ENCODE peak calls at places on chromosomes 7 and 10, in four cellular contexts. One of them, this sample, is unnamed. For H3K4me1, the result is how much of the 10 kb centered on the place peaks cover.

GRCh38 chr10:43259248-43259980 is 7.5 kb downstream of the RASGEF1A start:
- DNase-seq in GM23248: no peak
- DNase-seq in CD8-positive, alpha-beta memory T cell: no peak
- DNase-seq in A673: no peak
- DNase-seq in this sample: no peak

GRCh38 chr7:67525588-67525987 is 529.0 kb downstream of the TYW1 start:
- DNase-seq in A673: no peak
- DNase-seq in CD8-positive, alpha-beta memory T cell: no peak
- DNase-seq in GM23248: no peak
- DNase-seq in this sample: no peak

GRCh38 chr10:65570143-65571010 is 1355.5 kb upstream of the LRRTM3 start:
- DNase-seq in GM23248: no peak
- DNase-seq in CD8-positive, alpha-beta memory T cell: no peak
- DNase-seq in A673: peak
- DNase-seq in this sample: peak

GRCh38 chr7:36945612-36946400 is 221.5 kb upstream of the AOAH start:
- DNase-seq in A673: no peak
- DNase-seq in CD8-positive, alpha-beta memory T cell: no peak
- DNase-seq in GM23248: no peak
- DNase-seq in this sample: no peak

GRCh38 chr10:61835069-61835908 is 66.2 kb upstream of the ARID5B start:
- DNase-seq in A673: peak
- DNase-seq in CD8-positive, alpha-beta memory T cell: no peak
- DNase-seq in GM23248: peak
- DNase-seq in this sample: no peak

GRCh38 chr7:51647931-51648351 is 331.3 kb upstream of the COBL start:
- DNase-seq in CD8-positive, alpha-beta memory T cell: no peak
- DNase-seq in A673: no peak
- DNase-seq in GM23248: no peak
- DNase-seq in this sample: no peak

GRCh38 chr7:140003913-140004382 is 58.8 kb downstream of the PARP12 start:
- DNase-seq in GM23248: peak
- DNase-seq in A673: peak
- DNase-seq in CD8-positive, alpha-beta memory T cell: no peak
- DNase-seq in this sample: peak

GRCh38 chr7:151246161-151247015 is 2.1 kb downstream of the SMARCD3 start:
- DNase-seq in A673: no peak
- DNase-seq in GM23248: peak
- DNase-seq in CD8-positive, alpha-beta memory T cell: no peak
- DNase-seq in this sample: no peak

GRCh38 chr7:24865994-24866615 is 108.8 kb upstream of the GSDME start:
- DNase-seq in GM23248: no peak
- DNase-seq in A673: no peak
- DNase-seq in CD8-positive, alpha-beta memory T cell: no peak
- DNase-seq in this sample: no peak

GRCh38 chr7:6227294-6227846 is 45.1 kb downstream of the CYTH3 start:
- DNase-seq in CD8-positive, alpha-beta memory T cell: no peak
- DNase-seq in A673: peak
- DNase-seq in GM23248: peak
- DNase-seq in this sample: no peak

GRCh38 chr7:23261843-23262452 is 15.4 kb downstream of the GPNMB start:
- DNase-seq in A673: peak
- DNase-seq in GM23248: peak
- DNase-seq in CD8-positive, alpha-beta memory T cell: peak
- DNase-seq in this sample: no peak

GRCh38 chr10:96721207-96721572 is 876 bp upstream of the PIK3AP1 start:
- DNase-seq in CD8-positive, alpha-beta memory T cell: no peak
- DNase-seq in A673: no peak
- DNase-seq in GM23248: no peak
- DNase-seq in this sample: no peak

GRCh38 chr7:120274899-120275298 is 1.9 kb downstream of the KCND2 start:
- DNase-seq in GM23248: no peak
- DNase-seq in CD8-positive, alpha-beta memory T cell: no peak
- DNase-seq in A673: no peak
- DNase-seq in this sample: no peak

GRCh38 chr10:21499910-21500577 is 25.4 kb downstream of the SKIDA1 start:
- DNase-seq in GM23248: no peak
- DNase-seq in A673: no peak
- DNase-seq in CD8-positive, alpha-beta memory T cell: no peak
- DNase-seq in this sample: no peak

GRCh38 chr10:14712991-14713422 is 61.7 kb downstream of the FAM107B start:
- DNase-seq in GM23248: no peak
- DNase-seq in A673: no peak
- DNase-seq in CD8-positive, alpha-beta memory T cell: no peak
- DNase-seq in this sample: no peak

GRCh38 chr7:70698219-70698832 is 433.6 kb upstream of the GALNT17 start:
- DNase-seq in A673: peak
- DNase-seq in CD8-positive, alpha-beta memory T cell: peak
- DNase-seq in GM23248: peak
- DNase-seq in this sample: no peak

GRCh38 chr7:143205560-143206293 is 16.1 kb upstream of the TAS2R40 start:
- DNase-seq in A673: no peak
- DNase-seq in GM23248: no peak
- DNase-seq in CD8-positive, alpha-beta memory T cell: no peak
- DNase-seq in this sample: no peak

GRCh38 chr10:95693331-95693667 is 428 bp downstream of the TCTN3 start:
- DNase-seq in A673: peak
- DNase-seq in CD8-positive, alpha-beta memory T cell: no peak
- DNase-seq in GM23248: no peak
- DNase-seq in this sample: no peak

GRCh38 chr7:20906791-20907190 is 120.1 kb upstream of the SP8 start:
- DNase-seq in GM23248: no peak
- DNase-seq in A673: no peak
- DNase-seq in CD8-positive, alpha-beta memory T cell: no peak
- DNase-seq in this sample: no peak

GRCh38 chr10:72027498-72027897 is 60.9 kb downstream of the SPOCK2 start:
- DNase-seq in CD8-positive, alpha-beta memory T cell: no peak
- DNase-seq in GM23248: no peak
- DNase-seq in A673: no peak
- DNase-seq in this sample: no peak

GRCh38 chr10:33413093-33413442 is 78.6 kb upstream of the NRP1 start:
- DNase-seq in A673: no peak
- DNase-seq in GM23248: no peak
- DNase-seq in CD8-positive, alpha-beta memory T cell: no peak
- DNase-seq in this sample: no peak

GRCh38 chr7:38524786-38525185 is 106.4 kb downstream of the AMPH start:
- DNase-seq in GM23248: peak
- DNase-seq in A673: no peak
- DNase-seq in CD8-positive, alpha-beta memory T cell: no peak
- DNase-seq in this sample: no peak

GRCh38 chr10:106217627-106218026 is 946.9 kb downstream of the SORCS1 start:
- DNase-seq in A673: no peak
- DNase-seq in CD8-positive, alpha-beta memory T cell: no peak
- DNase-seq in GM23248: no peak
- DNase-seq in this sample: no peak

GRCh38 chr10:42638821-42639270 is 476 bp upstream of the ZNF33B start:
- DNase-seq in GM23248: no peak
- DNase-seq in CD8-positive, alpha-beta memory T cell: no peak
- DNase-seq in A673: no peak
- DNase-seq in this sample: no peak

GRCh38 chr7:22008011-22008410 is 62.3 kb upstream of the CDCA7L start:
- DNase-seq in GM23248: no peak
- DNase-seq in A673: no peak
- DNase-seq in CD8-positive, alpha-beta memory T cell: no peak
- DNase-seq in this sample: no peak

GRCh38 chr10:101760510-101760909 is 15.4 kb downstream of the FGF8 start:
- DNase-seq in CD8-positive, alpha-beta memory T cell: no peak
- DNase-seq in A673: no peak
- DNase-seq in GM23248: no peak
- DNase-seq in this sample: peak

GRCh38 chr7:39083781-39084180 is 106.1 kb downstream of the POU6F2 start:
- DNase-seq in A673: no peak
- DNase-seq in CD8-positive, alpha-beta memory T cell: no peak
- DNase-seq in GM23248: no peak
- DNase-seq in this sample: no peak

GRCh38 chr7:118755067-118755625 is 530.6 kb downstream of the ANKRD7 start:
- DNase-seq in GM23248: no peak
- DNase-seq in A673: no peak
- DNase-seq in CD8-positive, alpha-beta memory T cell: no peak
- DNase-seq in this sample: no peak

GRCh38 chr10:69451784-69452251 is 553 bp downstream of the TSPAN15 start:
- DNase-seq in A673: no peak
- DNase-seq in CD8-positive, alpha-beta memory T cell: no peak
- DNase-seq in GM23248: no peak
- DNase-seq in this sample: peak

GRCh38 chr10:5143137-5143536 is 41.8 kb downstream of the AKR1C8 start:
- DNase-seq in GM23248: no peak
- DNase-seq in A673: no peak
- DNase-seq in CD8-positive, alpha-beta memory T cell: no peak
- DNase-seq in this sample: no peak

GRCh38 chr7:38463277-38464224 is 167.6 kb downstream of the AMPH start:
- DNase-seq in A673: peak
- DNase-seq in CD8-positive, alpha-beta memory T cell: peak
- DNase-seq in GM23248: peak
- DNase-seq in this sample: peak

GRCh38 chr7:3188946-3189345 is 112.1 kb upstream of the SDK1 start:
- DNase-seq in CD8-positive, alpha-beta memory T cell: no peak
- DNase-seq in A673: no peak
- DNase-seq in GM23248: no peak
- DNase-seq in this sample: no peak

GRCh38 chr10:71621783-71622526 is 97.6 kb downstream of the C10orf105 start:
- DNase-seq in A673: no peak
- DNase-seq in GM23248: peak
- DNase-seq in CD8-positive, alpha-beta memory T cell: no peak
- DNase-seq in this sample: no peak

GRCh38 chr10:72243822-72244437 is 27.9 kb upstream of the ASCC1 start:
- DNase-seq in A673: peak
- DNase-seq in GM23248: peak
- DNase-seq in CD8-positive, alpha-beta memory T cell: no peak
- DNase-seq in this sample: no peak

GRCh38 chr10:119303886-119304285 is 96.5 kb downstream of the GRK5 start:
- DNase-seq in CD8-positive, alpha-beta memory T cell: no peak
- DNase-seq in A673: no peak
- DNase-seq in GM23248: peak
- DNase-seq in this sample: no peak
- H3K4me1 ChIP-seq in CD8-positive, alpha-beta memory T cell: half or more
- H3K4me1 ChIP-seq in A673: under half
- H3K4me1 ChIP-seq in GM23248: under half
- H3K4me1 ChIP-seq in this sample: under half

GRCh38 chr7:116552616-116553015 is 27.8 kb downstream of the CAV1 start:
- DNase-seq in CD8-positive, alpha-beta memory T cell: no peak
- DNase-seq in GM23248: peak
- DNase-seq in A673: peak
- DNase-seq in this sample: no peak
- H3K4me1 ChIP-seq in CD8-positive, alpha-beta memory T cell: under half
- H3K4me1 ChIP-seq in GM23248: half or more
- H3K4me1 ChIP-seq in A673: half or more
- H3K4me1 ChIP-seq in this sample: under half

GRCh38 chr10:110357871-110358270 is 53.2 kb upstream of the SMNDC1 start:
- DNase-seq in CD8-positive, alpha-beta memory T cell: no peak
- DNase-seq in GM23248: no peak
- DNase-seq in A673: no peak
- DNase-seq in this sample: no peak
- H3K4me1 ChIP-seq in CD8-positive, alpha-beta memory T cell: under half
- H3K4me1 ChIP-seq in GM23248: under half
- H3K4me1 ChIP-seq in A673: under half
- H3K4me1 ChIP-seq in this sample: under half

GRCh38 chr10:110508806-110509544 is 11.3 kb downstream of the DUSP5 start:
- DNase-seq in CD8-positive, alpha-beta memory T cell: no peak
- DNase-seq in A673: peak
- DNase-seq in GM23248: no peak
- DNase-seq in this sample: no peak

GRCh38 chr10:110510730-110511129 is 13.0 kb downstream of the DUSP5 start:
- DNase-seq in GM23248: no peak
- DNase-seq in CD8-positive, alpha-beta memory T cell: no peak
- DNase-seq in A673: no peak
- DNase-seq in this sample: no peak

GRCh38 chr10:110508389-110508788 is 10.7 kb downstream of the DUSP5 start:
- DNase-seq in GM23248: no peak
- DNase-seq in CD8-positive, alpha-beta memory T cell: no peak
- DNase-seq in A673: no peak
- DNase-seq in this sample: no peak

GRCh38 chr10:110510086-110510485 is 12.4 kb downstream of the DUSP5 start:
- DNase-seq in CD8-positive, alpha-beta memory T cell: no peak
- DNase-seq in GM23248: no peak
- DNase-seq in A673: no peak
- DNase-seq in this sample: no peak

DNA sequence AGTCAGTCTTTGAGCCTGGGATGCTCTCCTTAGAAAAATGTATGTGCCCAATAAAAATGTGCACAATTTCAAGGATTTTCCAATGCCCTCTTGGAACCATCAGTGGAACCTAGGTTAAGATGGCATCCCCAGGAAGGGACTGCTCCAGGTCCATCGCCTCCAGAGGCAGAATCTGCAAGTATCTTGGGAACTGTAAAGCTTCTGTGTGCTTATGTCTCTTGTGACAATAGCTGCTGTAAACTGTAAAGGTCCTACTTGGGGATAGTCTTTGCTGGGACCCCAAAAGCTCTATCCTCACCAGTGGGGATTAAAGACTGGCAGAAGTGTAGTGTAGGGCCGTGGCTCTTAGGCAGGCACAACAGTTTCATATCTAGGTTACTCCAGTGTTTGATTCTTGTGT is 11.9 kb downstream of the DUSP5 start:
- DNase-seq in A673: no peak
- DNase-seq in CD8-positive, alpha-beta memory T cell: no peak
- DNase-seq in GM23248: no peak
- DNase-seq in this sample: no peak
- H3K4me1 ChIP-seq in A673: under half
- H3K4me1 ChIP-seq in CD8-positive, alpha-beta memory T cell: under half
- H3K4me1 ChIP-seq in GM23248: under half
- H3K4me1 ChIP-seq in this sample: under half

GRCh38 chr7:44918029-44918428 is 32.7 kb upstream of the PURB start:
- DNase-seq in A673: no peak
- DNase-seq in GM23248: no peak
- DNase-seq in CD8-positive, alpha-beta memory T cell: no peak
- DNase-seq in this sample: no peak
- H3K4me1 ChIP-seq in A673: under half
- H3K4me1 ChIP-seq in GM23248: under half
- H3K4me1 ChIP-seq in CD8-positive, alpha-beta memory T cell: under half
- H3K4me1 ChIP-seq in this sample: under half

GRCh38 chr7:149866139-149866785 is 7.5 kb upstream of the ATP6V0E2 start:
- DNase-seq in CD8-positive, alpha-beta memory T cell: no peak
- DNase-seq in A673: no peak
- DNase-seq in GM23248: no peak
- DNase-seq in this sample: no peak

GRCh38 chr7:149863500-149863899 is 10.3 kb upstream of the ATP6V0E2 start:
- DNase-seq in GM23248: no peak
- DNase-seq in A673: no peak
- DNase-seq in CD8-positive, alpha-beta memory T cell: no peak
- DNase-seq in this sample: no peak

GRCh38 chr7:149864023-149864422 is 9.7 kb upstream of the ATP6V0E2 start:
- DNase-seq in A673: no peak
- DNase-seq in GM23248: no peak
- DNase-seq in CD8-positive, alpha-beta memory T cell: no peak
- DNase-seq in this sample: no peak

GRCh38 chr7:149865437-149865836 is 8.3 kb upstream of the ATP6V0E2 start:
- DNase-seq in GM23248: no peak
- DNase-seq in A673: no peak
- DNase-seq in CD8-positive, alpha-beta memory T cell: peak
- DNase-seq in this sample: no peak

GRCh38 chr7:149864751-149865150 is 9.0 kb upstream of the ATP6V0E2 start:
- DNase-seq in CD8-positive, alpha-beta memory T cell: no peak
- DNase-seq in A673: no peak
- DNase-seq in GM23248: no peak
- DNase-seq in this sample: no peak
- H3K4me1 ChIP-seq in CD8-positive, alpha-beta memory T cell: half or more
- H3K4me1 ChIP-seq in A673: under half
- H3K4me1 ChIP-seq in GM23248: under half
- H3K4me1 ChIP-seq in this sample: under half

This sample was measured in upper lobe of right lung.